ENCODE peak calls at places on chromosomes 13 and 19, in ten cellular contexts. One of them, this sample, is unnamed. For H3K27me3, the result is how much of the 10 kb centered on the place peaks cover.

GRCh38 chr13:33490461-33491327 is 205.1 kb upstream of the STARD13 start:
- DNase-seq in testis: no peak
- DNase-seq in aorta: peak
- DNase-seq in neural progenitor cell: peak
- DNase-seq in ovary: peak
- DNase-seq in tibial artery: no peak
- DNase-seq in esophagus squamous epithelium: no peak
- DNase-seq in thoracic aorta: no peak
- DNase-seq in psoas muscle: no peak
- DNase-seq in MM.1S: no peak
- DNase-seq in this sample: peak

GRCh38 chr19:4597975-4598671 is 38.6 kb upstream of the SEMA6B start:
- DNase-seq in aorta: no peak
- DNase-seq in testis: peak
- DNase-seq in neural progenitor cell: peak
- DNase-seq in psoas muscle: no peak
- DNase-seq in MM.1S: peak
- DNase-seq in esophagus squamous epithelium: no peak
- DNase-seq in thoracic aorta: no peak
- DNase-seq in tibial artery: no peak
- DNase-seq in ovary: no peak
- DNase-seq in this sample: peak

GRCh38 chr19:22620912-22621311 is 13.2 kb upstream of the ZNF492 start:
- DNase-seq in esophagus squamous epithelium: no peak
- DNase-seq in MM.1S: no peak
- DNase-seq in neural progenitor cell: no peak
- DNase-seq in psoas muscle: no peak
- DNase-seq in ovary: no peak
- DNase-seq in aorta: no peak
- DNase-seq in tibial artery: no peak
- DNase-seq in testis: no peak
- DNase-seq in thoracic aorta: no peak
- DNase-seq in this sample: peak

GRCh38 chr19:50794778-50795664 is 4.8 kb downstream of the ACP4 start:
- DNase-seq in thoracic aorta: no peak
- DNase-seq in MM.1S: no peak
- DNase-seq in testis: no peak
- DNase-seq in ovary: no peak
- DNase-seq in neural progenitor cell: no peak
- DNase-seq in aorta: no peak
- DNase-seq in esophagus squamous epithelium: no peak
- DNase-seq in tibial artery: no peak
- DNase-seq in psoas muscle: no peak
- DNase-seq in this sample: peak

GRCh38 chr19:7575426-7576040 is 20.1 kb upstream of the CAMSAP3 start:
- DNase-seq in psoas muscle: no peak
- DNase-seq in testis: no peak
- DNase-seq in MM.1S: no peak
- DNase-seq in aorta: no peak
- DNase-seq in neural progenitor cell: no peak
- DNase-seq in esophagus squamous epithelium: no peak
- DNase-seq in ovary: no peak
- DNase-seq in tibial artery: no peak
- DNase-seq in thoracic aorta: no peak
- DNase-seq in this sample: no peak

GRCh38 chr13:39876258-39876657 is 220.8 kb downstream of the COG6 start:
- DNase-seq in testis: no peak
- DNase-seq in ovary: no peak
- DNase-seq in thoracic aorta: no peak
- DNase-seq in tibial artery: no peak
- DNase-seq in esophagus squamous epithelium: no peak
- DNase-seq in MM.1S: no peak
- DNase-seq in psoas muscle: no peak
- DNase-seq in neural progenitor cell: no peak
- DNase-seq in aorta: no peak
- DNase-seq in this sample: no peak

GRCh38 chr19:33168528-33168927 is 25.6 kb upstream of the LRP3 start:
- DNase-seq in aorta: no peak
- DNase-seq in thoracic aorta: no peak
- DNase-seq in psoas muscle: no peak
- DNase-seq in neural progenitor cell: no peak
- DNase-seq in ovary: no peak
- DNase-seq in MM.1S: no peak
- DNase-seq in testis: no peak
- DNase-seq in esophagus squamous epithelium: no peak
- DNase-seq in tibial artery: no peak
- DNase-seq in this sample: no peak

GRCh38 chr19:4908781-4909171 is 525 bp upstream of the UHRF1 start:
- DNase-seq in esophagus squamous epithelium: no peak
- DNase-seq in neural progenitor cell: no peak
- DNase-seq in psoas muscle: peak
- DNase-seq in tibial artery: no peak
- DNase-seq in testis: no peak
- DNase-seq in MM.1S: no peak
- DNase-seq in thoracic aorta: no peak
- DNase-seq in ovary: no peak
- DNase-seq in aorta: peak
- DNase-seq in this sample: peak

GRCh38 chr19:3409346-3410064 is 43.1 kb downstream of the NFIC start:
- DNase-seq in esophagus squamous epithelium: no peak
- DNase-seq in testis: peak
- DNase-seq in MM.1S: no peak
- DNase-seq in ovary: peak
- DNase-seq in tibial artery: no peak
- DNase-seq in thoracic aorta: no peak
- DNase-seq in psoas muscle: peak
- DNase-seq in aorta: peak
- DNase-seq in neural progenitor cell: no peak
- DNase-seq in this sample: peak

GRCh38 chr13:44048326-44048725 is 168.6 kb downstream of the LACC1 start:
- DNase-seq in testis: no peak
- DNase-seq in neural progenitor cell: no peak
- DNase-seq in psoas muscle: no peak
- DNase-seq in tibial artery: no peak
- DNase-seq in thoracic aorta: no peak
- DNase-seq in esophagus squamous epithelium: no peak
- DNase-seq in MM.1S: peak
- DNase-seq in aorta: no peak
- DNase-seq in ovary: no peak
- DNase-seq in this sample: no peak

GRCh38 chr19:19334063-19334988 is 13.7 kb downstream of the MAU2 start:
- DNase-seq in esophagus squamous epithelium: no peak
- DNase-seq in neural progenitor cell: no peak
- DNase-seq in psoas muscle: no peak
- DNase-seq in ovary: no peak
- DNase-seq in tibial artery: no peak
- DNase-seq in aorta: no peak
- DNase-seq in MM.1S: no peak
- DNase-seq in thoracic aorta: no peak
- DNase-seq in testis: no peak
- DNase-seq in this sample: peak

GRCh38 chr13:40187836-40188591 is 478.4 kb downstream of the FOXO1 start:
- DNase-seq in esophagus squamous epithelium: no peak
- DNase-seq in aorta: no peak
- DNase-seq in neural progenitor cell: no peak
- DNase-seq in thoracic aorta: no peak
- DNase-seq in psoas muscle: no peak
- DNase-seq in MM.1S: no peak
- DNase-seq in ovary: no peak
- DNase-seq in testis: no peak
- DNase-seq in tibial artery: no peak
- DNase-seq in this sample: peak

GRCh38 chr19:46173886-46174475 is 25.9 kb downstream of the IGFL2 start:
- DNase-seq in esophagus squamous epithelium: no peak
- DNase-seq in MM.1S: no peak
- DNase-seq in aorta: no peak
- DNase-seq in testis: no peak
- DNase-seq in thoracic aorta: no peak
- DNase-seq in tibial artery: no peak
- DNase-seq in ovary: no peak
- DNase-seq in neural progenitor cell: no peak
- DNase-seq in psoas muscle: no peak
- DNase-seq in this sample: peak

GRCh38 chr19:5042556-5042955 is 73.6 kb downstream of the KDM4B start:
- DNase-seq in MM.1S: no peak
- DNase-seq in esophagus squamous epithelium: no peak
- DNase-seq in thoracic aorta: no peak
- DNase-seq in testis: no peak
- DNase-seq in psoas muscle: no peak
- DNase-seq in ovary: no peak
- DNase-seq in aorta: no peak
- DNase-seq in tibial artery: no peak
- DNase-seq in neural progenitor cell: peak
- DNase-seq in this sample: peak

GRCh38 chr13:99976502-99977115 is 5.0 kb upstream of the ZIC2 start:
- DNase-seq in aorta: no peak
- DNase-seq in MM.1S: no peak
- DNase-seq in neural progenitor cell: no peak
- DNase-seq in esophagus squamous epithelium: no peak
- DNase-seq in psoas muscle: no peak
- DNase-seq in tibial artery: no peak
- DNase-seq in ovary: no peak
- DNase-seq in thoracic aorta: no peak
- DNase-seq in testis: no peak
- DNase-seq in this sample: no peak

GRCh38 chr13:50129923-50130685 is 114.9 kb downstream of the KCNRG start:
- DNase-seq in thoracic aorta: no peak
- DNase-seq in psoas muscle: peak
- DNase-seq in aorta: peak
- DNase-seq in ovary: peak
- DNase-seq in esophagus squamous epithelium: no peak
- DNase-seq in MM.1S: no peak
- DNase-seq in neural progenitor cell: peak
- DNase-seq in testis: no peak
- DNase-seq in tibial artery: peak
- DNase-seq in this sample: peak

GRCh38 chr19:10870501-10870954 is 825 bp upstream of the CARM1 start:
- DNase-seq in psoas muscle: no peak
- DNase-seq in testis: no peak
- DNase-seq in thoracic aorta: no peak
- DNase-seq in MM.1S: no peak
- DNase-seq in neural progenitor cell: no peak
- DNase-seq in ovary: no peak
- DNase-seq in tibial artery: no peak
- DNase-seq in aorta: no peak
- DNase-seq in esophagus squamous epithelium: no peak
- DNase-seq in this sample: no peak

GRCh38 chr19:50728084-50728737 is 5.0 kb downstream of the CLEC11A start:
- DNase-seq in ovary: peak
- DNase-seq in testis: peak
- DNase-seq in esophagus squamous epithelium: no peak
- DNase-seq in thoracic aorta: no peak
- DNase-seq in tibial artery: no peak
- DNase-seq in MM.1S: no peak
- DNase-seq in aorta: peak
- DNase-seq in neural progenitor cell: peak
- DNase-seq in psoas muscle: peak
- DNase-seq in this sample: peak

DNA sequence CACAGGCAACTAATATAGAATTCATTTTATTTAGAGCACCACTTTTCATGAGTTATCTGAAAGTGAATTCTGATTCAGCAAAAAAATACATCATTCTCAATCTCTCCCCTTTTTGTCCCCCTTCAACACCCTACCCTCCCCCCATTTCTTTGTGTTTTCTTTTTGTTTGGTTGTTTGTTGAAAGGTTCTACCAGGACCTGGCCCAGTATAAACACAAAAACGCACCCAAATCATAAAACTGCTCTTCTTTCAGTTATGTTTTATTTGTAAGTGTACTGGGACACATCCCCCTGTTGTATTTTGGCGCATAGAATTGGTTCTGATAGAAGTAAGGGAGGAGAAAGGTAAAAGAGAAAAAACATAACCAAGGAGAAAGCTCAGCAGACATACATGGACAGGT is 4.4 kb downstream of the POU4F1 start:
- DNase-seq in testis: no peak
- DNase-seq in aorta: no peak
- DNase-seq in thoracic aorta: no peak
- DNase-seq in esophagus squamous epithelium: no peak
- DNase-seq in ovary: no peak
- DNase-seq in tibial artery: no peak
- DNase-seq in psoas muscle: no peak
- DNase-seq in MM.1S: no peak
- DNase-seq in neural progenitor cell: no peak
- DNase-seq in this sample: no peak
- H3K27me3 ChIP-seq in testis: under half
- H3K27me3 ChIP-seq in aorta: under half
- H3K27me3 ChIP-seq in thoracic aorta: under half
- H3K27me3 ChIP-seq in esophagus squamous epithelium: half or more
- H3K27me3 ChIP-seq in ovary: under half
- H3K27me3 ChIP-seq in tibial artery: half or more
- H3K27me3 ChIP-seq in psoas muscle: under half
- H3K27me3 ChIP-seq in MM.1S: under half
- H3K27me3 ChIP-seq in neural progenitor cell: half or more
- H3K27me3 ChIP-seq in this sample: half or more

DNA sequence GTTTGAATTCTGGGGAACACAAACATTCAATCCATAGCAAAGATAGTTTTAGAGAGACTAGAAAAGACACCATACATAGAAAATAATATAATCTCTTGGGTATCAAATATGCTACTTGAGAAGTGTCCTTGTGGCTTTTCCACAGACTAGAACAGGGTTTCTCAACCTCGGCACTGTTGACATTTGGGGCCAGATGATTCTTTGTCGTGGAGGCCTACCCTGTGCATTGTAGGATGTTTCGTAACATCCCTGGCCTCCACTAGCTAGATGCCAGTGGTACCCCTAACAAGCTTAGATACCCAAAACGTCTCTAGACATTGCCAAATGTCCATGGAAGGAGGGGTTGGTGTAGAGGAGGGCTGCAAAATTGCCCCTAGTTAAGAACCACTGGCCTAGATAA is 2.2 kb upstream of the ESD start:
- DNase-seq in aorta: no peak
- DNase-seq in psoas muscle: no peak
- DNase-seq in thoracic aorta: no peak
- DNase-seq in tibial artery: no peak
- DNase-seq in ovary: no peak
- DNase-seq in MM.1S: no peak
- DNase-seq in neural progenitor cell: no peak
- DNase-seq in esophagus squamous epithelium: no peak
- DNase-seq in testis: no peak
- DNase-seq in this sample: no peak
- H3K4me3 ChIP-seq in aorta: no peak
- H3K4me3 ChIP-seq in psoas muscle: no peak
- H3K4me3 ChIP-seq in thoracic aorta: no peak
- H3K4me3 ChIP-seq in tibial artery: no peak
- H3K4me3 ChIP-seq in ovary: no peak
- H3K4me3 ChIP-seq in MM.1S: no peak
- H3K4me3 ChIP-seq in neural progenitor cell: no peak
- H3K4me3 ChIP-seq in esophagus squamous epithelium: no peak
- H3K4me3 ChIP-seq in testis: no peak
- H3K4me3 ChIP-seq in this sample: no peak

GRCh38 chr13:51221674-51222509 is at the start of gene FAM124A:
- DNase-seq in psoas muscle: peak
- DNase-seq in MM.1S: peak
- DNase-seq in neural progenitor cell: peak
- DNase-seq in thoracic aorta: no peak
- DNase-seq in testis: no peak
- DNase-seq in esophagus squamous epithelium: no peak
- DNase-seq in tibial artery: no peak
- DNase-seq in aorta: peak
- DNase-seq in ovary: peak
- DNase-seq in this sample: peak
- H3K27me3 ChIP-seq in psoas muscle: under half
- H3K27me3 ChIP-seq in MM.1S: under half
- H3K27me3 ChIP-seq in neural progenitor cell: under half
- H3K27me3 ChIP-seq in thoracic aorta: under half
- H3K27me3 ChIP-seq in testis: under half
- H3K27me3 ChIP-seq in esophagus squamous epithelium: under half
- H3K27me3 ChIP-seq in tibial artery: under half
- H3K27me3 ChIP-seq in aorta: under half
- H3K27me3 ChIP-seq in ovary: under half
- H3K27me3 ChIP-seq in this sample: under half

GRCh38 chr13:41511827-41512226 is 54.5 kb downstream of the RGCC start:
- DNase-seq in ovary: no peak
- DNase-seq in aorta: no peak
- DNase-seq in neural progenitor cell: no peak
- DNase-seq in thoracic aorta: no peak
- DNase-seq in psoas muscle: no peak
- DNase-seq in tibial artery: no peak
- DNase-seq in testis: no peak
- DNase-seq in esophagus squamous epithelium: no peak
- DNase-seq in MM.1S: no peak
- DNase-seq in this sample: no peak
- H3K4me3 ChIP-seq in ovary: no peak
- H3K4me3 ChIP-seq in aorta: no peak
- H3K4me3 ChIP-seq in neural progenitor cell: no peak
- H3K4me3 ChIP-seq in thoracic aorta: no peak
- H3K4me3 ChIP-seq in psoas muscle: no peak
- H3K4me3 ChIP-seq in tibial artery: no peak
- H3K4me3 ChIP-seq in testis: no peak
- H3K4me3 ChIP-seq in esophagus squamous epithelium: no peak
- H3K4me3 ChIP-seq in MM.1S: no peak
- H3K4me3 ChIP-seq in this sample: no peak

This sample was measured in H7.